ENCODE peak calls at places on chromosomes 1 and 21, in four cellular contexts. G is GM23248, H is endothelial cell of umbilical vein, L is fibroblast of lung. W is an unnamed sample. For H3K4me1, the result is how much of the 10 kb centered on the place peaks cover.

GRCh38 chr1:68919070-68919469 is 422.2 kb upstream of the DEPDC1 start:
- DNase-seq in G (no peak), H (no peak), L (peak), W (no peak)

GRCh38 chr1:115527746-115528145 is 114.0 kb upstream of the VANGL1 start:
- DNase-seq in G (no peak), H (no peak), L (no peak), W (no peak)

GRCh38 chr1:150005606-150006005 is 4.9 kb downstream of the OTUD7B start:
- DNase-seq in G (no peak), H (no peak), L (no peak), W (no peak)

GRCh38 chr1:222618880-222619321 is 1.0 kb downstream of the MIA3 start:
- DNase-seq in G (peak), H (peak), L (peak), W (peak)

GRCh38 chr1:115074839-115075534 is 14.3 kb downstream of the TSPAN2 start:
- DNase-seq in G (no peak), H (no peak), L (peak), W (no peak)

GRCh38 chr1:157442065-157442464 is 110.2 kb downstream of the FCRL5 start:
- DNase-seq in G (no peak), H (no peak), L (no peak), W (no peak)

GRCh38 chr1:245880754-245881403 is 626.2 kb downstream of the SMYD3 start:
- DNase-seq in G (peak), H (no peak), L (peak), W (no peak)

GRCh38 chr1:150159550-150159949 is 9.8 kb downstream of the PLEKHO1 start:
- DNase-seq in G (no peak), H (no peak), L (no peak), W (no peak)

GRCh38 chr1:117959364-117959763 is 29.8 kb downstream of the WDR3 start:
- DNase-seq in G (no peak), H (no peak), L (peak), W (no peak)

GRCh38 chr1:26288311-26288941 is 8.5 kb downstream of the SH3BGRL3 start:
- DNase-seq in G (peak), H (no peak), L (peak), W (no peak)

GRCh38 chr1:85178396-85178795 is 22.4 kb downstream of the SYDE2 start:
- DNase-seq in G (no peak), H (no peak), L (no peak), W (no peak)

GRCh38 chr1:173140733-173141132 is 66.4 kb downstream of the TNFSF4 start:
- DNase-seq in G (no peak), H (no peak), L (no peak), W (no peak)

GRCh38 chr1:48741380-48741779 is 35.3 kb downstream of the BEND5 start:
- DNase-seq in G (no peak), H (no peak), L (no peak), W (no peak)

GRCh38 chr21:44525431-44526095 is 14.4 kb downstream of the KRTAP10-1 start:
- DNase-seq in G (no peak), H (no peak), L (no peak), W (no peak)

GRCh38 chr1:30697977-30698376 is 25.4 kb downstream of the MATN1 start:
- DNase-seq in G (peak), H (no peak), L (peak), W (no peak)

GRCh38 chr1:3422638-3423037 is 31.8 kb upstream of the ARHGEF16 start:
- DNase-seq in G (no peak), H (no peak), L (no peak), W (no peak)

GRCh38 chr1:204377800-204378608 is 18.3 kb upstream of the PLEKHA6 start:
- DNase-seq in G (peak), H (peak), L (peak), W (peak)

GRCh38 chr1:63429281-63429680 is 61.9 kb downstream of the ALG6 start:
- DNase-seq in G (no peak), H (no peak), L (no peak), W (no peak)

GRCh38 chr1:45326627-45327591 is at the start of gene HPDL:
- DNase-seq in G (peak), H (peak), L (peak), W (peak)

GRCh38 chr1:32683397-32683796 is 19.2 kb downstream of the SYNC start:
- DNase-seq in G (no peak), H (no peak), L (no peak), W (no peak)

GRCh38 chr1:26094076-26094669 is 17.5 kb upstream of the PDIK1L start:
- DNase-seq in G (peak), H (no peak), L (peak), W (no peak)

GRCh38 chr1:191852907-191853306 is 305.4 kb upstream of the RGS18 start:
- DNase-seq in G (no peak), H (no peak), L (no peak), W (no peak)

GRCh38 chr21:37055271-37055855 is 17.5 kb downstream of the PIGP start:
- DNase-seq in G (no peak), H (no peak), L (no peak), W (no peak)

GRCh38 chr21:27062441-27062840 is 95.6 kb upstream of the ADAMTS5 start:
- DNase-seq in G (no peak), H (no peak), L (no peak), W (no peak)

GRCh38 chr1:180953791-180954721 is 41.4 kb downstream of the KIAA1614 start:
- DNase-seq in G (peak), H (peak), L (peak), W (peak)

GRCh38 chr1:183235503-183235902 is 49.4 kb downstream of the LAMC2 start:
- DNase-seq in G (no peak), H (no peak), L (no peak), W (no peak)

GRCh38 chr1:153655333-153655732 is 3.2 kb upstream of the SNAPIN start:
- DNase-seq in G (no peak), H (no peak), L (no peak), W (no peak)

GRCh38 chr1:205286335-205286950 is 35.1 kb downstream of the NUAK2 start:
- DNase-seq in G (no peak), H (no peak), L (peak), W (no peak)

GRCh38 chr1:170836146-170836545 is 99.2 kb upstream of the MROH9 start:
- DNase-seq in G (peak), H (no peak), L (peak), W (peak)

GRCh38 chr1:9691108-9691445 is 39.5 kb downstream of the PIK3CD start:
- DNase-seq in G (peak), H (no peak), L (peak), W (no peak)

GRCh38 chr1:9689971-9690381 is 38.4 kb downstream of the PIK3CD start:
- DNase-seq in G (peak), H (peak), L (peak), W (peak)

GRCh38 chr1:9691726-9692125 is 40.2 kb downstream of the PIK3CD start:
- DNase-seq in G (peak), H (no peak), L (peak), W (no peak)

GRCh38 chr1:9689011-9689706 is 37.6 kb downstream of the PIK3CD start:
- DNase-seq in G (peak), H (peak), L (peak), W (peak)

GRCh38 chr1:9690440-9691107 is 39.0 kb downstream of the PIK3CD start:
- DNase-seq in G (no peak), H (no peak), L (no peak), W (no peak)
- H3K4me1 ChIP-seq in G (under half), H (under half), L (under half), W (under half)

GRCh38 chr1:197903196-197903514 is 725 bp downstream of the C1orf53 start:
- DNase-seq in G (no peak), H (no peak), L (no peak), W (no peak)

GRCh38 chr1:197908695-197909336 is 6.4 kb downstream of the C1orf53 start:
- DNase-seq in G (no peak), H (no peak), L (no peak), W (peak)

GRCh38 chr1:197907846-197908616 is 5.6 kb downstream of the C1orf53 start:
- DNase-seq in G (no peak), H (no peak), L (no peak), W (no peak)

GRCh38 chr1:197904126-197904787 is 1.8 kb downstream of the C1orf53 start:
- DNase-seq in G (no peak), H (no peak), L (no peak), W (no peak)

DNA sequence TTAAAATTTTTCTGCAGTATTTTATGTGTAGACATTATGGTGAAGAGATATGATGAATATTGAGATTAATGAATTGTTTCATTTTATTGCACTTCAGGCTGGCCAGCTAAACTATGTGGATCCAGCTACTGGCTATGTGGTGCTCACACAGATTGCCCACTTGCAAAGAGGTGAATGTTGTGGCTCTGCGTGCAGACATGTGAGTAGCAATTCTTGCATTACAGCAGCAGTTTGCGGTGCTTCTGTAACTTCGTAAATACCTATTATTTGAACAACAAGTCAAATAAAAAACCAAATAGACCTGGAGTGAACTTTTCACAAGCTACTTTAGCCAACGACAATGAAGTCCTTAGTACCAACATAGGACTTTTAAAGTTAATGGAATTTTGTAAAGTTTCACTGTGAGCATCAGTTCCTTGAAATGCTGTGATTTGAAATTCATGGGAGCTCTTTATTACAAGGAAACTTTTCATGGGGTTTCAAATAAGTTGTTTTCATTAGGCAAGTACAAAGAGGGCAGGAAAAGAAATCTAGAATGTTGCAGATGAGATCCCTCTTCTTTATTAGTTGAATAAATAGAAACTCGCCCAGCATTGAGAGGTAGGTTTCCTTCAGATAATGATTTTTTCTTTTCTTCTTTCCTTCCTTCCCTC is 3.4 kb downstream of the C1orf53 start:
- DNase-seq in G (no peak), H (no peak), L (no peak), W (no peak)
- TF ChIP-seq EZH2 in G (no peak), H (no peak), L (no peak), W (no peak)

GRCh38 chr1:223710179-223711133 is 1.9 kb upstream of the CAPN2 start:
- DNase-seq in G (no peak), H (no peak), L (no peak), W (no peak)
- H3K4me1 ChIP-seq in G (under half), H (half or more), L (under half), W (half or more)

GRCh38 chr1:6248798-6249731 is 5.1 kb downstream of the HES3 start:
- DNase-seq in G (peak), H (no peak), L (peak), W (no peak)
- TF ChIP-seq EZH2 in G (no peak), H (no peak), L (peak), W (no peak)

DNA sequence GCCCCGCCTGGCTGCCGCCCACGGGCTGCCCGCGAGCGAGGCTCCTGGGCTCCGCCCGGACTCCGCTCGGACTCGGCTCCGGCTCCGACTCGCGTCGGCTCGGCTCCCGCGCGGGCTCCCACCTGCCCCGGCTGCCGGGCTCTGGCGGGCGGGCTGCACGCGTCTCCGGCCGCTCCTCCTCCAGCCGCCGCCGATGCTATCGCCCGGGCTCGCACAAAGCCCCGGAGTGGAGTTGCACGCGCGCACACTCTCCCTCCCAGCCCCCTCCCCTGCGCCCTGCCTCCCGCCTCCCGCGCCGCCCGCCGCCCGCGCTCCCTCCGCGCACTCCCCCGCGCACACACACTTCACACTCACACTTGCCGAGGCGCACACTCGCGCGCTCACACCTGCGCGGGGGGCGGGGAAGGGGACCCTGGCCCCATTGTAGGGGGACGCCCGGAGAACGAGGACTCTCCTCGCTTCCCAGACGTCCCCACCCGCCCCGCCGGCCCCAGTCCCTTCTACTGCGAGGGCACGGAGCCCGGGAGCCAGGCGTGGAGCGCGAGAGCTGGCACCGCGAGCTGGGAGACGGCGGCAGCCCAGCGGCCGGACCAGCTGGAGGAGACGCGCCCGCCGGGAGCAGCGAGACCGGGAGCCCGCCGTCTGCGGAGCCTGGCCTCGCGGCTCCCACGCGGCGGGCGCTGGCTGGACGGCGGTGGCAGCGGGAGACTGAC is at the start of gene GRIK3:
- DNase-seq in G (peak), H (no peak), L (no peak), W (peak)
- H3K4me1 ChIP-seq in G (under half), H (under half), L (under half), W (under half)

DNA sequence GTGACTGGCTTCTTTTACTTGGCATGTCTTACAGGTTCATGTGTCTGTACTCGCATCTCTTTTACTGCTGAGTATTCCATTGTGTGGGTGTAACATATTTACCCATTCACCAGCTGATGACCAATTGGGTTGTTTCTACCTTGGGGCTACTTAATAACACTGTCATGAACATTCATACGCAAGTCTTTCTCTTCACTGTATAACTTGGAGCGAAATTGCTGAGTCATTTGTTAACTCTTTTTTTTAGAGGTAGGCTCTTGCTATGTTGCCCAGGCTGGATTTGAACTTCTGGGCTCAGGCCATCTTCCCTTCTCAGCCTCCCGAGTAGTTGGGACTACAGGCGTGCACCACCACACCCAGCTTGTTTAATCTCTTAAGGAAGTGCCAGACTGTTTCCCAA is 6.5 kb downstream of the PYCR2 start:
- DNase-seq in G (peak), H (no peak), L (peak), W (no peak)
- TF ChIP-seq EZH2 in G (no peak), H (no peak), L (no peak), W (no peak)

DNA sequence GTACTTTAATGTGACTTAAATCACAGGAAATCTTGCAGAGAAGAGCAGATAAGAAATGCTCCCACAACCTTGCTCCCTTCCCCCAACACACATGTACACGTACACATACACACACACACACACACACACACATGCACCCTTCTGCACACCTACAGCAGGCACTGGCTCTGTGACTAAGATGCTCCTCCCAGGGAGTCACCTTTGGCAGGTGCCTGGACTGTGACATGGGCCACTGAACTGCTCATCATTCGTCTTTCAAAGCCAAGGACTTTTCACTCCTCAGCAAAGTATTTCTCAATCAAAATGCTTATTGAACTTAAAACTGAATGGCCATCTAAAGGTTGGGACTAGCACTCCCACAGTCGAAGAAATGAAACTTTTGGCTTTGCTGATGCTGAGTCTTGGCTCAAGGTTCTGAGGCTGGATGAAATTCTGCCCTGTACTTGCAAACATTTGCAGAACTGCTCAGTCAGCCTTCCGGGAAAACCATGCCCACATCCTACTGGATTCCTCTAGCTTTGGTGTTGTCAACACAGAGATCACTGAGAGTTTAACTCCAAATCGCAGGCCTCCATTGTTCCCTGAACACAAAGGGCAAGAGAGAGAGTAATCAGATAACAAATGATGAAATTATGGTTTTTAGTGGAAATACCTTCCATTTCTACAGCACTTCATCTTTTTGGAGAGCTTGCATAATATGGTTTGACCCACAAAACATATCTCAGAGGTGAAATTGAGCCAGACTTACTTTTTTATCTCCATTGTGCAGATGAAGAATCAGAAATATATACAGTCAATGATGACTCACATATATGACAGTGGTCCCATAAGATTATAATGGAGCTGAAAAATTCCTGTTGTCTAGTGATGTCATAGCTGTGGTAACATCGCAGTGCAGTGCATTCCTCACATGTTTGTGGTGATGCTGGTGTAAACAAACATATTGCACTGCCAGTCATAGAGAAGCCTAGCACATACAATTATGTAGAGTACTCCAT is 72.4 kb upstream of the BCAR3 start:
- DNase-seq in G (peak), H (peak), L (peak), W (no peak)
- H3K4me1 ChIP-seq in G (half or more), H (under half), L (under half), W (under half)

GRCh38 chr1:90717665-90718410 is 736 bp upstream of the BARHL2 start:
- DNase-seq in G (peak), H (peak), L (no peak), W (peak)

GRCh38 chr1:90717356-90717664 is 208 bp upstream of the BARHL2 start:
- DNase-seq in G (no peak), H (no peak), L (no peak), W (peak)

GRCh38 chr1:90720137-90720636 is 3.1 kb upstream of the BARHL2 start:
- DNase-seq in G (no peak), H (no peak), L (no peak), W (peak)

GRCh38 chr1:90719321-90720136 is 2.4 kb upstream of the BARHL2 start:
- DNase-seq in G (peak), H (no peak), L (no peak), W (peak)

DNA sequence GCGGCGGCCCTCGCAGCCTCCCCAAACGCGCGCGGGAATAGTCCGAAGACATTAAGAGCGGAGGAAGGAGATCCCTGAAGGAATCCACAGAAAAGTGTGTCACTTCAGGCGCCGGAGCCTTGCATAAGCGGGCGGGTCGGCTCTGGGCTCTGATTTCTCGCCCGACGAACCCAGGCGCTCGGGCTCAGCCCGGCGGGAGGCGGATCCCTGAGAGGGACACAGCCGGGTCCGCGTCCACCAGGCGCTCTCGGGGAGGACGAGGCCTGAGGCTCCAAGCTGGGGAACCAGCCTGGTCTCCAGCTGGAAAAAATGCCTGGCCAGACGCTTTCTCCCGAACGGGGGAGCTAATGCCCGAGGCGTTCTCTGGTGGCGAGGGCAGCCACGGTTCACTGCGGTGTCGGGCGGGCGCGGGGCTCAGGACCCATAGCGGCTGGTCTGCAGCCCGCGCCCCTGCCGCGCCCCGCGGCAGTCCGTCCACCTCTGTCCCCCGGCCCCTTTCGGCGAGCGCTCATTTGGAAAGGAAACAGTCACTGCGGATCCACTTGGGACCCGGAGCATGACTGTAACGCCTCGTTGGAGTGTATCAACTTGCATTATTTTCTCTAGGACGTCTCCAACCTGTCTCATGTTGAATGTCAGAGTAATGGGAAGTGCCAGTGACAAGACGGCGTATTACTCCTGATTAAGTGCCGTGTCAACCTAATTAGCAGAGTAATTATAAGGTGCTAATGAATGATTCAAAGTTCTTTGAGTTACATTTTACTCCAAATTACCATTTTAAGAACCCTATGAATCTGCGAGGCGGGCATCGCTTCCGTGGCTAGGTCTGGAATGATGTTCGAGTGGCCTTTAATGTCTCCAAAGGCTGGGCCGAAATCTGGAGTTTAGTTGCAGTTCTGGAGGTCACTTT is 1.6 kb upstream of the BARHL2 start:
- DNase-seq in G (peak), H (no peak), L (no peak), W (peak)
- TF ChIP-seq EZH2 in G (peak), H (peak), L (peak), W (no peak)

W was measured in A673.